ENCODE peak calls at places on chromosomes 16 and 17, in ten cellular contexts. One of them, this sample, is unnamed.

GRCh38 chr17:50447870-50448573 is 20.7 kb downstream of the CHAD start:
- DNase-seq in uterus: no peak
- DNase-seq in RWPE2: no peak
- DNase-seq in B cell: no peak
- DNase-seq in spleen: no peak
- DNase-seq in choroid plexus epithelial cell: no peak
- DNase-seq in transverse colon: peak
- DNase-seq in endothelial cell: no peak
- DNase-seq in dorsolateral prefrontal cortex: no peak
- DNase-seq in cardiac muscle cell: no peak
- DNase-seq in this sample: no peak

GRCh38 chr16:86541560-86541959 is 13.5 kb downstream of the MTHFSD start:
- DNase-seq in uterus: no peak
- DNase-seq in RWPE2: no peak
- DNase-seq in B cell: no peak
- DNase-seq in spleen: peak
- DNase-seq in choroid plexus epithelial cell: no peak
- DNase-seq in transverse colon: no peak
- DNase-seq in endothelial cell: no peak
- DNase-seq in dorsolateral prefrontal cortex: no peak
- DNase-seq in cardiac muscle cell: no peak
- DNase-seq in this sample: no peak

GRCh38 chr17:75850928-75851692 is 4.0 kb downstream of the WBP2 start:
- DNase-seq in uterus: no peak
- DNase-seq in RWPE2: no peak
- DNase-seq in B cell: no peak
- DNase-seq in spleen: no peak
- DNase-seq in choroid plexus epithelial cell: peak
- DNase-seq in transverse colon: no peak
- DNase-seq in endothelial cell: no peak
- DNase-seq in dorsolateral prefrontal cortex: peak
- DNase-seq in cardiac muscle cell: no peak
- DNase-seq in this sample: no peak

GRCh38 chr17:60601443-60602384 is 1.7 kb downstream of the PPM1D start:
- DNase-seq in uterus: peak
- DNase-seq in RWPE2: no peak
- DNase-seq in B cell: peak
- DNase-seq in spleen: no peak
- DNase-seq in choroid plexus epithelial cell: peak
- DNase-seq in transverse colon: peak
- DNase-seq in endothelial cell: peak
- DNase-seq in dorsolateral prefrontal cortex: peak
- DNase-seq in cardiac muscle cell: peak
- DNase-seq in this sample: peak

GRCh38 chr17:47330548-47330947 is 6.8 kb downstream of the EFCAB13 start:
- DNase-seq in uterus: no peak
- DNase-seq in RWPE2: no peak
- DNase-seq in B cell: no peak
- DNase-seq in spleen: no peak
- DNase-seq in choroid plexus epithelial cell: no peak
- DNase-seq in transverse colon: no peak
- DNase-seq in endothelial cell: no peak
- DNase-seq in dorsolateral prefrontal cortex: no peak
- DNase-seq in cardiac muscle cell: no peak
- DNase-seq in this sample: no peak

GRCh38 chr17:73089918-73090317 is 2.6 kb downstream of the SLC39A11 start:
- DNase-seq in uterus: no peak
- DNase-seq in RWPE2: no peak
- DNase-seq in B cell: no peak
- DNase-seq in spleen: no peak
- DNase-seq in choroid plexus epithelial cell: no peak
- DNase-seq in transverse colon: no peak
- DNase-seq in endothelial cell: no peak
- DNase-seq in dorsolateral prefrontal cortex: peak
- DNase-seq in cardiac muscle cell: no peak
- DNase-seq in this sample: no peak

GRCh38 chr16:48165961-48166578 is 10.3 kb upstream of the ABCC12 start:
- DNase-seq in uterus: no peak
- DNase-seq in RWPE2: no peak
- DNase-seq in B cell: no peak
- DNase-seq in spleen: no peak
- DNase-seq in choroid plexus epithelial cell: peak
- DNase-seq in transverse colon: no peak
- DNase-seq in endothelial cell: no peak
- DNase-seq in dorsolateral prefrontal cortex: no peak
- DNase-seq in cardiac muscle cell: no peak
- DNase-seq in this sample: no peak

GRCh38 chr16:84329849-84330684 is 35.4 kb downstream of the WFDC1 start:
- DNase-seq in uterus: no peak
- DNase-seq in RWPE2: no peak
- DNase-seq in B cell: no peak
- DNase-seq in spleen: no peak
- DNase-seq in choroid plexus epithelial cell: no peak
- DNase-seq in transverse colon: no peak
- DNase-seq in endothelial cell: no peak
- DNase-seq in dorsolateral prefrontal cortex: no peak
- DNase-seq in cardiac muscle cell: no peak
- DNase-seq in this sample: no peak

GRCh38 chr17:76935331-76935730 is 67.1 kb downstream of the MGAT5B start:
- DNase-seq in uterus: no peak
- DNase-seq in RWPE2: no peak
- DNase-seq in B cell: no peak
- DNase-seq in spleen: no peak
- DNase-seq in choroid plexus epithelial cell: peak
- DNase-seq in transverse colon: no peak
- DNase-seq in endothelial cell: no peak
- DNase-seq in dorsolateral prefrontal cortex: no peak
- DNase-seq in cardiac muscle cell: no peak
- DNase-seq in this sample: no peak

GRCh38 chr16:15494231-15494630 is 59.8 kb downstream of the BMERB1 start:
- DNase-seq in uterus: peak
- DNase-seq in RWPE2: no peak
- DNase-seq in B cell: no peak
- DNase-seq in spleen: no peak
- DNase-seq in choroid plexus epithelial cell: peak
- DNase-seq in transverse colon: no peak
- DNase-seq in endothelial cell: no peak
- DNase-seq in dorsolateral prefrontal cortex: no peak
- DNase-seq in cardiac muscle cell: no peak
- DNase-seq in this sample: no peak

DNA sequence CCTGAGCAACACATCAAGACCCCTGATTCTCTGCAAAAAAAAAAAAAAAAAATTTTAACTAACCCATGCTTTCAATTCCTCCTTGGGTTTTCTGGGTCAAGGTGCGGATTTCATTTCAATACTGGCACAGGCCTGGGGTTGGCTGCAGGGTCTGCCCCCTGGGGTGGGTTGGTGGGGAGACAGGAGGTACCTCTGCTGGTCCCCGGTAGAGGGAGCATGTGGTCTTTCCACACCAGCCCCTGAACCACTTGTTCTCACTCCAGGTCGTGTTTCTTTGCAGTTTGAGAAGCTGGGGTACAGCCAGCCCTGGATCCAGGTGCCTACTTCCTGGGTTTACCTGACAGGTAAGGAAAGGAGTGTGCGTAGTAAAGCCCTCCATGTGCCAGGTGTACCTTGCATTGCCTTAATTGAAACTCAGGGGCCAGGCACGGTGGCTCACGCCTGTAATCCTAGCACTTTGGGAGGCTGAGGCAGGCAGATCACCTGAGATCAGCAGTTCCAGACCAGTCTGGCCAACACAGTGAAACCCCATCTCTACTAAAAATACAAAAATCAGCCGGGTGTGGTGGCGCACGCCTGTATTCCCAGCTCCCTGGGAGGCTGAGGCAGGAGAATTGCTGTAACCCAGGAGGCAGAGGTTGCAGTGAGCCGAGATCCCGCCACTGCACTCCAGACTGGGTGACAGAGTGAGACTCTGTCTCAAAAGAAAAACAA is 21.8 kb downstream of the SDR42E2 start:
- DNase-seq in uterus: no peak
- DNase-seq in RWPE2: no peak
- DNase-seq in B cell: peak
- DNase-seq in spleen: no peak
- DNase-seq in choroid plexus epithelial cell: peak
- DNase-seq in transverse colon: no peak
- DNase-seq in endothelial cell: no peak
- DNase-seq in dorsolateral prefrontal cortex: no peak
- DNase-seq in cardiac muscle cell: no peak
- DNase-seq in this sample: no peak
- TF ChIP-seq CTCF in uterus: no peak
- TF ChIP-seq CTCF in RWPE2: peak
- TF ChIP-seq CTCF in B cell: peak
- TF ChIP-seq CTCF in spleen: no peak
- TF ChIP-seq CTCF in choroid plexus epithelial cell: peak
- TF ChIP-seq CTCF in transverse colon: no peak
- TF ChIP-seq CTCF in endothelial cell: no peak
- TF ChIP-seq CTCF in dorsolateral prefrontal cortex: no peak
- TF ChIP-seq CTCF in cardiac muscle cell: peak
- TF ChIP-seq CTCF in this sample: no peak

DNA sequence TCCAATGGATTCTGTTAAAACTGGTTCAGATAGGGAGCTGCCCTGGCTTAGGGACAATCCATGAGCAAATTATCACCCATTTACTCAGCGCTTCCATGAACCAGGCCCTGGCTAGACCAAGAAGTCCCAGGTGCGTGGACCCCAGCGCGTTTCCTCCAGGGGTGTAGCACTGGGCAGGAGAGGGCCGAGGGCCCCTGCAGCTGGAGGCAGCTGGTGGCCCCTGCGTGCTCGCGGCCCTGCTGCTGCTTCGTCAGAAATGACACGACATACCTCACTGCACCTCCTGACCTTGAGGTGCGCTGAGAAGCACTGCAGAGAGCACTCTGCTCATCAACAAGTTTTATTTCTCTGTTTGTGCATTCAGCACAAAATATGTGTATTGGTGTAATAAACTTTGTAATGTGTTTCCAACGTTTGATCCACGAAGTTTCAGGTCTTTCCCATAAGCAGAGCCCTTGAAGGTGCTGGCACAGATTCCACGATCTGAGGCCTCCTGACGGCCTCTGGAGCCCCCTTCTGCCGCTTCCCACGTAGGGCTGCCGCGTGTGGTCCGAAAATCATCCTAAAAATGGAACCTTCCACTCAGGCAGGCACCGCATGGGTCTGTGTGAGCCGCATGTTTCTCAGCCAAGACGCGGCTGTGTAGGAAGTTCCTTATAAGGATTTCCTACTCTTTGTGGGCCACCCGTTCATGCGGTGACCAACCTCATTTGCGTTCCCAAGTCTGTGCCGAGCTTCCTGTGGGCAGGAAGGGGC is 50.8 kb upstream of the ZCCHC14 start:
- DNase-seq in uterus: peak
- DNase-seq in RWPE2: no peak
- DNase-seq in B cell: no peak
- DNase-seq in spleen: no peak
- DNase-seq in choroid plexus epithelial cell: peak
- DNase-seq in transverse colon: no peak
- DNase-seq in endothelial cell: no peak
- DNase-seq in dorsolateral prefrontal cortex: peak
- DNase-seq in cardiac muscle cell: no peak
- DNase-seq in this sample: peak
- TF ChIP-seq CTCF in uterus: peak
- TF ChIP-seq CTCF in RWPE2: no peak
- TF ChIP-seq CTCF in B cell: no peak
- TF ChIP-seq CTCF in spleen: no peak
- TF ChIP-seq CTCF in choroid plexus epithelial cell: peak
- TF ChIP-seq CTCF in transverse colon: no peak
- TF ChIP-seq CTCF in endothelial cell: no peak
- TF ChIP-seq CTCF in dorsolateral prefrontal cortex: no peak
- TF ChIP-seq CTCF in cardiac muscle cell: peak
- TF ChIP-seq CTCF in this sample: peak

GRCh38 chr17:56594528-56595418 is 1.3 kb downstream of the NOG start:
- DNase-seq in uterus: no peak
- DNase-seq in RWPE2: no peak
- DNase-seq in B cell: peak
- DNase-seq in spleen: peak
- DNase-seq in choroid plexus epithelial cell: no peak
- DNase-seq in transverse colon: no peak
- DNase-seq in endothelial cell: peak
- DNase-seq in dorsolateral prefrontal cortex: no peak
- DNase-seq in cardiac muscle cell: peak
- DNase-seq in this sample: no peak

GRCh38 chr17:56593741-56594527 is 435 bp downstream of the NOG start:
- DNase-seq in uterus: peak
- DNase-seq in RWPE2: peak
- DNase-seq in B cell: peak
- DNase-seq in spleen: peak
- DNase-seq in choroid plexus epithelial cell: peak
- DNase-seq in transverse colon: peak
- DNase-seq in endothelial cell: peak
- DNase-seq in dorsolateral prefrontal cortex: peak
- DNase-seq in cardiac muscle cell: peak
- DNase-seq in this sample: peak

GRCh38 chr17:56595831-56596740 is 2.6 kb downstream of the NOG start:
- DNase-seq in uterus: no peak
- DNase-seq in RWPE2: no peak
- DNase-seq in B cell: peak
- DNase-seq in spleen: no peak
- DNase-seq in choroid plexus epithelial cell: no peak
- DNase-seq in transverse colon: no peak
- DNase-seq in endothelial cell: peak
- DNase-seq in dorsolateral prefrontal cortex: no peak
- DNase-seq in cardiac muscle cell: peak
- DNase-seq in this sample: no peak

GRCh38 chr17:56593073-56593740 is at the start of gene NOG:
- DNase-seq in uterus: peak
- DNase-seq in RWPE2: peak
- DNase-seq in B cell: peak
- DNase-seq in spleen: peak
- DNase-seq in choroid plexus epithelial cell: peak
- DNase-seq in transverse colon: no peak
- DNase-seq in endothelial cell: peak
- DNase-seq in dorsolateral prefrontal cortex: peak
- DNase-seq in cardiac muscle cell: peak
- DNase-seq in this sample: peak

GRCh38 chr17:56592487-56593072 is 919 bp upstream of the NOG start:
- DNase-seq in uterus: peak
- DNase-seq in RWPE2: no peak
- DNase-seq in B cell: peak
- DNase-seq in spleen: peak
- DNase-seq in choroid plexus epithelial cell: peak
- DNase-seq in transverse colon: peak
- DNase-seq in endothelial cell: peak
- DNase-seq in dorsolateral prefrontal cortex: peak
- DNase-seq in cardiac muscle cell: peak
- DNase-seq in this sample: peak
- TF ChIP-seq CTCF in uterus: peak
- TF ChIP-seq CTCF in RWPE2: peak
- TF ChIP-seq CTCF in B cell: peak
- TF ChIP-seq CTCF in spleen: peak
- TF ChIP-seq CTCF in choroid plexus epithelial cell: peak
- TF ChIP-seq CTCF in transverse colon: peak
- TF ChIP-seq CTCF in endothelial cell: peak
- TF ChIP-seq CTCF in dorsolateral prefrontal cortex: peak
- TF ChIP-seq CTCF in cardiac muscle cell: peak
- TF ChIP-seq CTCF in this sample: peak

DNA sequence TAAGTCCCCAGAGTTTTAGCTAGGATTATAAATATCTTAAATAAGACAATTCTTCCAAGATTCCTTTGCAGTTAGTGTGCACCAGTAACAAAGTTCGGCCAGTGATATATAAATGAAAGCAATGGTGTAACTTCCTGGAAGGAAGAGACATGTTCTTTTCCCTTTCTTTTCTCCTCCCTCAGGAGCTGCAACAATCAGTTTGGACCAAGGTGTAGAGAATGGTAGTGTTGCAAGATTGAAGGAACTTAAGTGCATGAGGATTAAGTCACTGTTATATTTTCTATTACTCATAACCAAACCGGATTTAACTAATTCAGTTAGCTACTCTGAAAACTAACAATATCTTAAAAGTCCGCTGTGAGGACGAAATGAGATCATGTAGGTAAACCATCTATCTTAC is 68.9 kb upstream of the KCNJ16 start:
- DNase-seq in uterus: no peak
- DNase-seq in RWPE2: no peak
- DNase-seq in B cell: no peak
- DNase-seq in spleen: no peak
- DNase-seq in choroid plexus epithelial cell: peak
- DNase-seq in transverse colon: no peak
- DNase-seq in endothelial cell: no peak
- DNase-seq in dorsolateral prefrontal cortex: no peak
- DNase-seq in cardiac muscle cell: no peak
- DNase-seq in this sample: no peak
- TF ChIP-seq CTCF in uterus: no peak
- TF ChIP-seq CTCF in RWPE2: no peak
- TF ChIP-seq CTCF in B cell: no peak
- TF ChIP-seq CTCF in spleen: no peak
- TF ChIP-seq CTCF in choroid plexus epithelial cell: no peak
- TF ChIP-seq CTCF in transverse colon: no peak
- TF ChIP-seq CTCF in endothelial cell: no peak
- TF ChIP-seq CTCF in dorsolateral prefrontal cortex: no peak
- TF ChIP-seq CTCF in cardiac muscle cell: no peak
- TF ChIP-seq CTCF in this sample: no peak

This sample was measured in heart right ventricle.